ENCODE peak calls at places on chromosomes 12 and 14, in four cellular contexts. One of them, this sample, is unnamed.

GRCh38 chr12:117595751-117596150 is 234.3 kb upstream of the NOS1 start:
- DNase-seq in GM12878: no peak
- DNase-seq in K562: no peak
- DNase-seq in GM23338: no peak
- DNase-seq in this sample: no peak

GRCh38 chr12:7075931-7076330 is 15.4 kb downstream of the C1S start:
- DNase-seq in GM12878: no peak
- DNase-seq in K562: no peak
- DNase-seq in GM23338: no peak
- DNase-seq in this sample: no peak

GRCh38 chr12:124493809-124494750 is 73.3 kb downstream of the NCOR2 start:
- DNase-seq in GM12878: peak
- DNase-seq in K562: no peak
- DNase-seq in GM23338: no peak
- DNase-seq in this sample: no peak

GRCh38 chr12:89547116-89547515 is 21.3 kb upstream of the POC1B start:
- DNase-seq in GM12878: no peak
- DNase-seq in K562: no peak
- DNase-seq in GM23338: no peak
- DNase-seq in this sample: no peak

GRCh38 chr14:104099096-104100041 is 13.9 kb downstream of the ASPG start:
- DNase-seq in GM12878: no peak
- DNase-seq in K562: no peak
- DNase-seq in GM23338: no peak
- DNase-seq in this sample: no peak

GRCh38 chr12:108307006-108307405 is 32.1 kb downstream of the CMKLR1 start:
- DNase-seq in GM12878: no peak
- DNase-seq in K562: no peak
- DNase-seq in GM23338: no peak
- DNase-seq in this sample: no peak

GRCh38 chr14:91774138-91775096 is 42.5 kb upstream of the CATSPERB start:
- DNase-seq in GM12878: no peak
- DNase-seq in K562: no peak
- DNase-seq in GM23338: no peak
- DNase-seq in this sample: no peak

GRCh38 chr12:82931349-82932116 is 244.8 kb downstream of the TMTC2 start:
- DNase-seq in GM12878: no peak
- DNase-seq in K562: no peak
- DNase-seq in GM23338: peak
- DNase-seq in this sample: no peak

GRCh38 chr14:30521899-30522736 is 36.8 kb upstream of the G2E3 start:
- DNase-seq in GM12878: peak
- DNase-seq in K562: peak
- DNase-seq in GM23338: peak
- DNase-seq in this sample: peak

GRCh38 chr14:80637726-80638619 is 303.6 kb downstream of the CEP128 start:
- DNase-seq in GM12878: no peak
- DNase-seq in K562: no peak
- DNase-seq in GM23338: no peak
- DNase-seq in this sample: no peak

GRCh38 chr12:70982286-70982685 is 61.7 kb upstream of the PTPRR start:
- DNase-seq in GM12878: no peak
- DNase-seq in K562: no peak
- DNase-seq in GM23338: no peak
- DNase-seq in this sample: no peak

GRCh38 chr14:37618498-37619041 is 23.1 kb downstream of the TTC6 start:
- DNase-seq in GM12878: no peak
- DNase-seq in K562: no peak
- DNase-seq in GM23338: no peak
- DNase-seq in this sample: no peak

GRCh38 chr14:101198398-101199027 is 295.0 kb upstream of the RTL1 start:
- DNase-seq in GM12878: no peak
- DNase-seq in K562: no peak
- DNase-seq in GM23338: no peak
- DNase-seq in this sample: no peak

GRCh38 chr14:101475468-101476257 is 85.6 kb upstream of the DIO3 start:
- DNase-seq in GM12878: no peak
- DNase-seq in K562: no peak
- DNase-seq in GM23338: no peak
- DNase-seq in this sample: peak

GRCh38 chr14:68308695-68309094 is 484.2 kb downstream of the ZFP36L1 start:
- DNase-seq in GM12878: no peak
- DNase-seq in K562: no peak
- DNase-seq in GM23338: no peak
- DNase-seq in this sample: no peak

GRCh38 chr12:56230449-56231183 is 765 bp downstream of the SLC39A5 start:
- DNase-seq in GM12878: no peak
- DNase-seq in K562: no peak
- DNase-seq in GM23338: peak
- DNase-seq in this sample: no peak

GRCh38 chr14:85532981-85533820 is 3.3 kb downstream of the FLRT2 start:
- DNase-seq in GM12878: no peak
- DNase-seq in K562: no peak
- DNase-seq in GM23338: peak
- DNase-seq in this sample: peak

GRCh38 chr12:68341822-68342221 is 9.7 kb upstream of the MDM1 start:
- DNase-seq in GM12878: no peak
- DNase-seq in K562: no peak
- DNase-seq in GM23338: no peak
- DNase-seq in this sample: no peak

GRCh38 chr14:35944847-35945246 is 118.7 kb downstream of the BRMS1L start:
- DNase-seq in GM12878: no peak
- DNase-seq in K562: peak
- DNase-seq in GM23338: peak
- DNase-seq in this sample: peak

GRCh38 chr12:95083938-95084337 is 10.5 kb upstream of the NR2C1 start:
- DNase-seq in GM12878: no peak
- DNase-seq in K562: no peak
- DNase-seq in GM23338: peak
- DNase-seq in this sample: peak
- TF ChIP-seq JUNB in GM12878: no peak
- TF ChIP-seq JUNB in K562: no peak
- TF ChIP-seq JUNB in GM23338: no peak
- TF ChIP-seq JUNB in this sample: no peak

GRCh38 chr14:61730756-61731373 is 31.4 kb upstream of the SNAPC1 start:
- DNase-seq in GM12878: no peak
- DNase-seq in K562: no peak
- DNase-seq in GM23338: no peak
- DNase-seq in this sample: no peak
- TF ChIP-seq JUNB in GM12878: no peak
- TF ChIP-seq JUNB in K562: no peak
- TF ChIP-seq JUNB in GM23338: no peak
- TF ChIP-seq JUNB in this sample: no peak

GRCh38 chr12:88393017-88393767 is 187.1 kb downstream of the KITLG start:
- DNase-seq in GM12878: no peak
- DNase-seq in K562: no peak
- DNase-seq in GM23338: peak
- DNase-seq in this sample: peak
- TF ChIP-seq JUNB in GM12878: no peak
- TF ChIP-seq JUNB in K562: no peak
- TF ChIP-seq JUNB in GM23338: no peak
- TF ChIP-seq JUNB in this sample: no peak

DNA sequence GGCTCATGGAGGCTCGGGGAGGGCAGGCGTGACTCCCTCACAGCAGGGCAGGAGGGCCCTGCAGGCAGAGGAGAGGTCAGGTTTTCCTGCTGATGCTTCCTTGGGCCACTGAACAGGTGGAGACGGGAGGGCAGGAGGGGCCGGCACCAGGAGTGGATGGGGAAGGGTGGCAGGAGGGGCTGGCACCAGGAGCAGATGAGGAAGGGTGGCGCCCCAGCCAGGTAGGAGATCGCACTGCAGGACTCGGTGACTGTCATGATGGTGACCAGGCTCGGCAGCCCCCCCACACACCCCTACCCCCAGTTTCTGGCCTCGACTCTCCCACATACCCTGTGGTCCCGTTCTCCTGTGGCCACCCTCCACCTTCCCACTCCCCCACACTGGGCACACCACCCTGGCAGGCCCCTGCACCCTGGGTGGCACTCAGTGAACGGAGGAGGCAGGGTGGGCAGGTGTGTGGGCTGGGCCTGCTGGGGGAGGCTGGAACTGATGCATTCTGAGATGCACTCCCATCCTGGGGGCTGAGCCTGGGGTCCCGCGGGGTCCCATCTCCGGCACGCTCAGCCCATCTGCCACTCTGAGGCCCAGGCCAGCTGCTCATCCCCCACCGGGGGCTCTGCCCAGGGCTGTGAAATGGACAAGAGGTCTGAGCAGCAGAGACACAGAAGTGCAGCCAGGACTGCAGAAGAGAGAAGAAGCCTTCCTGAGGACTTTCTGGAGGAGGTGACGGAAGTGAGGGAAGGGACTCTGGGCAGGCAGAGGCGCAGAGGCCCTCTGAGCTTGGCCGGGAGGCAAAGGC is 2.8 kb downstream of the NUDT14 start:
- DNase-seq in GM12878: no peak
- DNase-seq in K562: no peak
- DNase-seq in GM23338: no peak
- DNase-seq in this sample: no peak
- TF ChIP-seq JUNB in GM12878: no peak
- TF ChIP-seq JUNB in K562: no peak
- TF ChIP-seq JUNB in GM23338: no peak
- TF ChIP-seq JUNB in this sample: no peak

DNA sequence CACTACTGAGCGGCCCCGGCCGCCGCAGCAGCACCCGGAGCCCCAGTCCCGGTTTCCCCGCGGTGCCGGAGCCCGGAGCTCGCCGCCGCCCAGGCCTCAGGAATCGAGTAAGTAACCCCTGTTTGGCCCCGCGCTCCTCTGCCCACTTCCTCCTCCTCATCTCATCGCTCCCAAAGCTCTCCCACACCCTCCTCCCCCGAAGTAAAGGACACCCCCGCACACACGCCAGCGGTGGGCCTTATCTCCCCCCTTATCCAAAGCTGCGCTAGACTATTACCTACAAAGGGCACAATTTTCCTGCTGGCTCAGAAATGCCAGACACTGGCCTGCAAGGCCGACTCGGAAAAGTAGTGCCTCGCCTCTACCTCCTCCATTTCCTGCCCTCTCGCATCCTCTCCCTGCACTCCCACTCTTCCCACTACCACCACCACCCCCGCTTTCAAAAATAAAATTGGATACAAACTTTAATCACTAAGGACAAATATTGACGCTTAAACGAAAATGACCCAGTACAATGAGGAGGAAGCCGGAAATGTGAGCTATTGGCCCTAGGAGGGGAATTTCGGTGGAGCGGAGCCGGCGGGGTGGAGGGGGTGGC is 581 bp upstream of the FOXG1 start:
- DNase-seq in GM12878: no peak
- DNase-seq in K562: peak
- DNase-seq in GM23338: no peak
- DNase-seq in this sample: no peak
- TF ChIP-seq JUNB in GM12878: no peak
- TF ChIP-seq JUNB in K562: no peak
- TF ChIP-seq JUNB in GM23338: no peak
- TF ChIP-seq JUNB in this sample: no peak

This sample was measured in A549.